ENCODE peak calls at places on chromosomes 2 and 18, in eight cellular contexts. E is transverse colon, O is neuronal stem cell, Y is left ventricle myocardium inferior, L is MM.1S, J is mesendoderm, Q is endodermal cell, U is left lung. G is an unnamed sample.

GRCh38 chr2:231052494-231053451 is 3.9 kb upstream of the PSMD1 start:
- DNase-seq in E (peak), O (peak), Y (peak), L (peak), J (peak), Q (peak), U (peak), G (no peak)

GRCh38 chr2:38261569-38262513 is 115.2 kb downstream of the ATL2 start:
- DNase-seq in E (no peak), O (no peak), Y (no peak), L (no peak), J (no peak), Q (no peak), U (no peak), G (no peak)

GRCh38 chr2:162750033-162750432 is 88.5 kb downstream of the KCNH7 start:
- DNase-seq in E (no peak), O (no peak), Y (no peak), L (no peak), J (peak), Q (no peak), U (no peak), G (no peak)

GRCh38 chr2:215833531-215834162 is 179.7 kb downstream of the MREG start:
- DNase-seq in E (no peak), O (no peak), Y (no peak), L (no peak), J (peak), Q (no peak), U (no peak), G (peak)

GRCh38 chr2:44250376-44250775 is 24.9 kb upstream of the SLC3A1 start:
- DNase-seq in E (no peak), O (no peak), Y (no peak), L (peak), J (no peak), Q (no peak), U (no peak), G (no peak)

GRCh38 chr2:189683348-189683747 is 8.9 kb downstream of the ANKAR start:
- DNase-seq in E (no peak), O (no peak), Y (no peak), L (no peak), J (no peak), Q (no peak), U (no peak), G (peak)

GRCh38 chr2:157256621-157257020 is 884 bp upstream of the GALNT5 start:
- DNase-seq in E (no peak), O (no peak), Y (no peak), L (peak), J (no peak), Q (no peak), U (no peak), G (peak)

GRCh38 chr2:125224830-125225229 is 1199.7 kb downstream of the CNTNAP5 start:
- DNase-seq in E (no peak), O (no peak), Y (no peak), L (no peak), J (peak), Q (peak), U (no peak), G (no peak)

GRCh38 chr18:14189858-14190257 is 57.6 kb upstream of the ZNF519 start:
- DNase-seq in E (no peak), O (no peak), Y (no peak), L (no peak), J (no peak), Q (no peak), U (no peak), G (peak)

GRCh38 chr2:85925216-85925671 is 36.5 kb upstream of the ST3GAL5 start:
- DNase-seq in E (no peak), O (no peak), Y (no peak), L (no peak), J (no peak), Q (no peak), U (no peak), G (no peak)

GRCh38 chr2:72210470-72210869 is 62.8 kb upstream of the CYP26B1 start:
- DNase-seq in E (peak), O (no peak), Y (no peak), L (no peak), J (no peak), Q (no peak), U (no peak), G (no peak)

GRCh38 chr18:36217348-36217747 is 30.1 kb downstream of the MOCOS start:
- DNase-seq in E (peak), O (no peak), Y (no peak), L (no peak), J (no peak), Q (no peak), U (no peak), G (no peak)

GRCh38 chr2:64913357-64913869 is 75.8 kb upstream of the SLC1A4 start:
- DNase-seq in E (peak), O (no peak), Y (no peak), L (peak), J (peak), Q (peak), U (no peak), G (no peak)

GRCh38 chr2:86298411-86299390 is 38.7 kb downstream of the REEP1 start:
- DNase-seq in E (no peak), O (no peak), Y (no peak), L (no peak), J (peak), Q (peak), U (no peak), G (no peak)

GRCh38 chr18:58208207-58208944 is 164.3 kb downstream of the NEDD4L start:
- DNase-seq in E (no peak), O (no peak), Y (no peak), L (no peak), J (no peak), Q (no peak), U (no peak), G (no peak)

GRCh38 chr18:69947361-69948106 is at the start of gene CD226:
- DNase-seq in E (peak), O (no peak), Y (no peak), L (no peak), J (no peak), Q (no peak), U (no peak), G (no peak)

GRCh38 chr18:37394610-37394965 is 171.0 kb downstream of the CELF4 start:
- DNase-seq in E (no peak), O (no peak), Y (no peak), L (no peak), J (no peak), Q (no peak), U (no peak), G (no peak)

GRCh38 chr18:12046046-12046750 is 47.4 kb upstream of the ANKRD62 start:
- DNase-seq in E (no peak), O (no peak), Y (no peak), L (no peak), J (no peak), Q (no peak), U (no peak), G (no peak)

GRCh38 chr2:176582990-176583481 is 313.8 kb downstream of the MTX2 start:
- DNase-seq in E (no peak), O (no peak), Y (no peak), L (no peak), J (peak), Q (no peak), U (no peak), G (peak)

GRCh38 chr18:7084080-7084765 is 33.4 kb downstream of the LAMA1 start:
- DNase-seq in E (no peak), O (no peak), Y (no peak), L (no peak), J (no peak), Q (no peak), U (no peak), G (no peak)

GRCh38 chr2:10056439-10056838 is 13.1 kb downstream of the KLF11 start:
- DNase-seq in E (no peak), O (no peak), Y (no peak), L (no peak), J (no peak), Q (no peak), U (peak), G (no peak)

GRCh38 chr2:1780693-1781092 is 36.4 kb upstream of the PXDN start:
- DNase-seq in E (no peak), O (no peak), Y (no peak), L (no peak), J (no peak), Q (no peak), U (no peak), G (no peak)

GRCh38 chr2:128421286-128421685 is 102.6 kb upstream of the HS6ST1 start:
- DNase-seq in E (no peak), O (no peak), Y (no peak), L (no peak), J (no peak), Q (peak), U (no peak), G (no peak)
- H3K27ac ChIP-seq in E (no peak), O (no peak), Y (no peak), L (no peak), J (no peak), Q (no peak), U (no peak), G (no peak)

GRCh38 chr2:186884585-186884984 is 35.6 kb upstream of the ZSWIM2 start:
- DNase-seq in E (no peak), O (peak), Y (no peak), L (no peak), J (peak), Q (no peak), U (no peak), G (no peak)
- H3K27ac ChIP-seq in E (no peak), O (no peak), Y (peak), L (no peak), J (no peak), Q (no peak), U (no peak), G (no peak)

GRCh38 chr18:8722946-8723477 is 17.7 kb downstream of the MTCL1 start:
- DNase-seq in E (no peak), O (no peak), Y (no peak), L (no peak), J (no peak), Q (no peak), U (no peak), G (no peak)

GRCh38 chr18:8730080-8730827 is 24.9 kb downstream of the MTCL1 start:
- DNase-seq in E (peak), O (no peak), Y (peak), L (no peak), J (no peak), Q (no peak), U (no peak), G (no peak)

GRCh38 chr18:8726281-8726680 is 20.9 kb downstream of the MTCL1 start:
- DNase-seq in E (no peak), O (no peak), Y (no peak), L (no peak), J (no peak), Q (no peak), U (no peak), G (no peak)

GRCh38 chr18:8724452-8724851 is 19.1 kb downstream of the MTCL1 start:
- DNase-seq in E (no peak), O (no peak), Y (no peak), L (no peak), J (no peak), Q (peak), U (no peak), G (no peak)

GRCh38 chr18:8726963-8727730 is 21.8 kb downstream of the MTCL1 start:
- DNase-seq in E (no peak), O (no peak), Y (no peak), L (no peak), J (no peak), Q (no peak), U (no peak), G (no peak)
- H3K27ac ChIP-seq in E (no peak), O (no peak), Y (no peak), L (no peak), J (no peak), Q (no peak), U (no peak), G (no peak)

GRCh38 chr2:18762667-18763066 is 173.3 kb upstream of the NT5C1B start:
- DNase-seq in E (no peak), O (no peak), Y (no peak), L (no peak), J (no peak), Q (no peak), U (no peak), G (no peak)
- H3K27ac ChIP-seq in E (no peak), O (no peak), Y (no peak), L (no peak), J (no peak), Q (no peak), U (no peak), G (no peak)

G was measured in epithelial cell of prostate.